ENCODE peak calls at places on chromosomes 11 and 22, in four cellular contexts. X is sigmoid colon, I is ovary, Z is transverse colon. N is an unnamed sample. For H3K36me3 and H3K9me3, the result is how much of the 10 kb centered on the place peaks cover.

GRCh38 chr22:49289822-49290221 is 537.9 kb downstream of the BRD1 start:
- DNase-seq in X (no peak), I (no peak), Z (no peak), N (no peak)

GRCh38 chr11:129192150-129192549 is at the start of gene ARHGAP32:
- DNase-seq in X (no peak), I (no peak), Z (peak), N (no peak)

GRCh38 chr22:46457502-46458488 is 79.6 kb downstream of the CELSR1 start:
- DNase-seq in X (no peak), I (no peak), Z (no peak), N (no peak)

GRCh38 chr11:57072640-57073039 is 83.9 kb downstream of the OR5AK2 start:
- DNase-seq in X (no peak), I (no peak), Z (no peak), N (no peak)

GRCh38 chr11:113356203-113356602 is 31.4 kb upstream of the ANKK1 start:
- DNase-seq in X (no peak), I (no peak), Z (no peak), N (no peak)

GRCh38 chr11:45204761-45205160 is 58.3 kb downstream of the PRDM11 start:
- DNase-seq in X (no peak), I (no peak), Z (no peak), N (no peak)

GRCh38 chr22:20945578-20945934 is 21.5 kb upstream of the AIFM3 start:
- DNase-seq in X (no peak), I (no peak), Z (no peak), N (no peak)

GRCh38 chr11:60634151-60634550 is 65.3 kb upstream of the MS4A8 start:
- DNase-seq in X (no peak), I (no peak), Z (no peak), N (no peak)

GRCh38 chr11:86484164-86484794 is 109.6 kb downstream of the CCDC81 start:
- DNase-seq in X (peak), I (peak), Z (no peak), N (no peak)

GRCh38 chr22:44479662-44480061 is 18.4 kb downstream of the RTL6 start:
- DNase-seq in X (no peak), I (no peak), Z (no peak), N (no peak)

GRCh38 chr11:75351541-75352416 is at the start of gene ARRB1:
- DNase-seq in X (peak), I (peak), Z (peak), N (no peak)

DNA sequence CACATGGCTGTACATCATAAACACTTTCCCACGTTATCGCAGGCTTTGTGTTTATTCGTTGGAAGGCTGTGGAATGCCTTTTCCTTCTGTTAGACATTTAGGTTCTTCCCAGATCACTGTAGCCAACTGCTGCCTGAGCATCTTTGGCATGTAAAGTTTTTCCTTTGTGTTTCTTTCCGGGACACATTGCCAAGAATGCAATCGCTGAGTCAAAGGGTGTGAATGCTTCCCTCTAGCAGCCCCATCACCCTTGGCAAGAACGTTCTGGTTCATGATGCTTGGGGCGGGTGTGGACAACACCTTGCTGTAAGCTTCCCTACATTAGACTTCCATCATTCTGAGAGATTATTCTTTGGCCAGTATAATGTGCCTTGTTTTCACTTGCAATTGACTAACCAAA is 136.2 kb downstream of the OSBP2 start:
- DNase-seq in X (no peak), I (no peak), Z (peak), N (no peak)
- TF ChIP-seq EP300 in X (no peak), I (no peak), Z (no peak), N (no peak)

DNA sequence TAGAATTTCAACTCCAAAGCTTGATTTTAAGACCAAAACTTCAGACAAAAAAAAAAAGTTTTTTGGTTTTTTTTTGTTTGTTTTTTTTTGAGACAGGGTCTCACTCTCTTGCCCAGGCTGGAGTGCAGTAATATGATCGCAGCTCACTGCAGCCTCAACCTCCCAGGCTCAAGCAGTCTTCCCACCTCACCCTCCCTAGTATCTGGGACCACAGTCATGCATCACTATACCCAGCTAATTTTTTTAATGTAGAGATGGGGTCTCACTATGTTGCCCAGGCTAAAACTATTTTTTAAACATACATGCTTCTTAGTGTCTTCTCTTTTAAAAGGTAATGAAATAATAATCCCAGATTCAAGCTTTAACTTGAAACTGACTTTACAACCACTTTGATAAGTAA is 35.4 kb upstream of the GRK2 start:
- DNase-seq in X (no peak), I (no peak), Z (no peak), N (no peak)
- H3K36me3 ChIP-seq in X (under half), I (under half), Z (under half), N (under half)

DNA sequence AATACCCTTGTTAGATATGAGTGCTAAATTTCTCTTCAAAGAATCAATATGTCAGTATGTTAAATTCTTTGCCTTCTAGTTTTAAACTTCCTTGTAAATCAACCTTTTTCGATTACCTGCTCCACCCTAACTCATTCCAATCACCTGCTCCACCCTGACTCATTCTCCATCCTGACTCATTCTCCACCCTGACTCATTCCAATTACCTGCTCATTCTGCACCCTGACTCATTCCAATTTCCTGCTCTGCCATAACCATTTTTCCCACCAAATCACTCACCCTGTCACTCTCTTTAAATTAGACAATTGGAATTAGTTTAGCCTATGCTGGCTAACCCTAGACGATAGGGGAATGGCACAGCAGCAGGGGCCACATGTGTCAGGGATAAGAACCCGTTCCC is 519.5 kb upstream of the LRRC4C start:
- DNase-seq in X (no peak), I (no peak), Z (no peak), N (no peak)
- H3K9me3 ChIP-seq in X (under half), I (under half), Z (under half), N (under half)

DNA sequence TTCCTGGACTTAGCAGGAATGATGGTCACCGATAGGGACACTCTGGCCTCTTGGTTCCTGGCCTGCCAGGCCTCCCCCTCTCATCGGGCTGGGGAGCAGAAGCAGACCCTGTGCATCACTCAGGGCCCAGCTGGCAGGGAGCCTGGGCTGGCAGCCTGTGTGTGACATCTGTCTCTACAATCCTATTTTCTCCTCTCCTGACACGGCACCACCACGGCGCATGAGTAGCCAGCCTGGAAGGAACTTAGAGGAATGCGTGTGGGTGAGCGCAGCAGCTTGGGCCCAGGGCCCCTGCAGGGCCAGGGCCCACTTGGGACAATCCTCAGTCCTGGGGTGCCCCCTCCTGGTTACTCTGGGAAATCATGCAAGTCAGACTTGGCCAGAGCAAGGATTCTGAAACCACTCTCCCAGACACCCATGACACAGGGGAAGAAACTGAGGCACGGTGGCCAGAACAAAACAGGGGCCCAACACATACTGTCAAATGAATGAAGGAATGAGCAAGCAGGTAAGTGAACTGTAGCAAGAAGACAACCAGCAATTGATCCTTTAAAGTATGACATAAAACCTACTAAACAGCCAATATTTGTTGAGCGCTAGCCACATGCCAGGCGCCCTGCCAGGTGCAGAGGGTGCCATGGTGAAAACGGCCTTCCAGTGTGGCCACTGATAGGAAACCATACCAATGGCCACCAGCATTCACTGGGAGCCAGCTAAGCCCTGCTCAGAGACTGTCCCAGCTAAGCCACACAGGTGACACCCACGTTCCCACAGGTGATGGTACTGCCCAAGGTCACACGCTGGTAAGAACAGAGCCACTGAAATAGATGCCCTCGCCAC is 13.3 kb downstream of the RSPH14 start:
- DNase-seq in X (peak), I (peak), Z (peak), N (no peak)
- TF ChIP-seq EP300 in X (no peak), I (no peak), Z (no peak), N (no peak)

GRCh38 chr11:13169709-13170108 is 107.9 kb upstream of the BMAL1 start:
- DNase-seq in X (no peak), I (no peak), Z (no peak), N (peak)
- H3K36me3 ChIP-seq in X (under half), I (under half), Z (under half), N (under half)

GRCh38 chr22:33787645-33788456 is 132.4 kb downstream of the LARGE1 start:
- DNase-seq in X (no peak), I (no peak), Z (no peak), N (no peak)
- H3K9me3 ChIP-seq in X (under half), I (under half), Z (under half), N (under half)

DNA sequence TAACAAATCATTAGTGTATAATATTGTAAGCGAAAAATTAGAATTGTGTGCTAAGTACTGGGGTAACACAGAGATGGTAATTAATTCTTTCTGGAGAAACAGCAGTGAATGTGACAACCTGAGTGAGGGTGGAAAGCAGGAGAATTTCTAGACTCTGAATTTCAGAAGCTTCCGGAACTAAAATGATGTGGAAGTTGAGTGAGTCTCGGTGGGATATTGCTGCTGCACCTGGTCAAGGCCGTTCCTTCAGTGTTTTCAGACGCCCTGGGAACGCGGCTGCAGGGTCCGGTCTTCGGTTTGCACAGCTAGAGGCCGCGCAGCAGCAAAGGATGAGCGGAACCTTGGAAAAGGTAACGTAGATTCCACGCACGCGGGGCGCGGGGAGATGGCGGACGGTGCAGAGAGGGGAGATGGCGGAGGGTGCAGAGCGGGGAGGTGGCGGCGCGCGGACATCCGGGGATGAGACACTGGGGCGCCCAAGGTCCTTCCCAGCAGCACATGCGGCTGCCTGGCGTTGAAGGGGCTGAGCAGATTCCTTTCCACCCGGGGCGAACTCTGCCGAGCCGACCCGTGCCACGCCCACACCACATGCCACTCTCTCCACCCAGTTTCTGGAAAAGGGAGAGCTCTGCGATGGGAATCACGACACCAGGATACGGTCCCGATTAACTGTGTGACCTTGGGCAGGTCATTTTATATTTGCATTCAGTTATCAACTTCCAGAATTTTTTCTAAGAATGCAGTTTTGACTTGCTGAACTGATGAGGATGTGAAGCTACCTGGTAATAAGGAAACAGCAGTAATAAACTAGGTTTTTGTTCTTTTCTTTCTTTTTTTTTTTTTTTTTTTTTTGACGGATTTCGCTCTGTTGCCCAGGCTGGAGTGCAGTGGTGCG is at the start of gene MRPL48:
- DNase-seq in X (peak), I (peak), Z (peak), N (peak)
- TF ChIP-seq EP300 in X (no peak), I (no peak), Z (no peak), N (no peak)

DNA sequence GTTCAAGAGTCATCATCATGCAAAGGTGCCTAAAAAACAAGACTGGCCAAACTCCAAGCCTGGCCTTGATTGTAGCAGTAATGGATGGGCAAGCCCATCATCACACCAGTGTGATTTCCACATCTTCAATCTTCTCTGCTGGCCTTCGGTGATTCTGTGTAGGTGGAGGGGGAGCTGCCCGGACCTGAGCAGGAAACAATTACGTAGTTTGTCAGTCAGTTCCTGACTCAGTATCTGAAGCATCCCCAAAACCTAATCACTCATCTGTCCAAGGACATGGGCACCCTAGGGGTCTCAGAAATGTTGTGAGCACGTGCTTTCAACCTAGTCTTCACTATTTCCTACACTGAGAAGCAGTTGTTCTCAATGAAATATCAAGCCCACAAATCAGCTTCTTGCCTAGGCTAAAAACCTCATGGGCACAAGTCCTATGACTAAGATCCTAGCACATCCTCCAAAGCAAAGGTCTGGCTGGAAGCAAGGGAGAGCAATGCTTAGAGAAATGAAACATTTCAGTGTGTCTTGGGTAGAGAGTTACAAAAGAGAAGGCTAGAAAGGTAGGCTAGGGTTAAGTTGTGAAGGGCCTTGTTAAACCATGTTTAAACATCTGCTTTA is 24.6 kb downstream of the ATG16L2 start:
- DNase-seq in X (no peak), I (no peak), Z (no peak), N (no peak)
- H3K36me3 ChIP-seq in X (under half), I (under half), Z (under half), N (half or more)